ENCODE peak calls at places on chromosome 13, in four cellular contexts. R, J, S and Q are unnamed samples.

GRCh38 chr13:40101708-40102359 is 446.4 kb downstream of the COG6 start:
- DNase-seq in R (no peak), J (no peak), S (no peak), Q (no peak)

GRCh38 chr13:75704942-75705320 is 68.8 kb downstream of the LMO7 start:
- DNase-seq in R (no peak), J (peak; percentile 34), S (peak; percentile 67), Q (no peak)

GRCh38 chr13:92657565-92657964 is 569.0 kb upstream of the GPC6 start:
- DNase-seq in R (no peak), J (peak; percentile 6), S (no peak), Q (no peak)

GRCh38 chr13:114134111-114134943 is 1.9 kb upstream of the RASA3 start:
- DNase-seq in R (no peak), J (no peak), S (no peak), Q (no peak)

GRCh38 chr13:41742917-41743552 is 217.9 kb downstream of the VWA8 start:
- DNase-seq in R (no peak), J (no peak), S (no peak), Q (no peak)

GRCh38 chr13:25836709-25837316 is 215.0 kb downstream of the SHISA2 start:
- DNase-seq in R (no peak), J (no peak), S (no peak), Q (no peak)

GRCh38 chr13:84303035-84303434 is 420.8 kb upstream of the SLITRK1 start:
- DNase-seq in R (no peak), J (no peak), S (no peak), Q (no peak)

GRCh38 chr13:98447881-98448641 is 128.8 kb downstream of the STK24 start:
- DNase-seq in R (no peak), J (peak; percentile 33), S (no peak), Q (no peak)

GRCh38 chr13:112748947-112749346 is 59.1 kb downstream of the ATP11A start:
- DNase-seq in R (peak; percentile 75), J (no peak), S (no peak), Q (no peak)

GRCh38 chr13:103539265-103539664 is 473.0 kb upstream of the SLC10A2 start:
- DNase-seq in R (no peak), J (no peak), S (no peak), Q (no peak)

GRCh38 chr13:24737042-24737441 is 26.9 kb upstream of the RNF17 start:
- DNase-seq in R (no peak), J (no peak), S (no peak), Q (no peak)